ENCODE peak calls at places on chromosomes 12 and 14, in ten cellular contexts. B is MCF 10A; Q is fibroblast of the conjunctiva; W is activated T-cell treated with anti-CD3 and anti-CD28 coated beads, Interleukin-2, amount 50 U/mL, for 24 hours; N is T-cell; R is anterior cingulate cortex; Z is KG1; T is activated gamma-delta T cell treated with Interleukin-2 at 50 U/mL for 16 hours; C is PC-3; J is OCI-LY7. V is an unnamed sample.

GRCh38 chr12:31736472-31736871 is 7.7 kb upstream of the AMN1 start:
- DNase-seq in C (peak; percentile 60), R (peak; percentile 3), Q (no peak), W (peak; percentile 52), T (peak; percentile 47), Z (no peak), J (no peak), B (no peak), N (peak; percentile 47), V (no peak)

GRCh38 chr12:42396473-42397259 is 70.7 kb downstream of the PPHLN1 start:
- DNase-seq in J (peak; percentile 36), W (no peak), Z (no peak), N (no peak), R (no peak), T (no peak), B (no peak), Q (no peak), C (no peak), V (no peak)

GRCh38 chr14:23175823-23176222 is 7.6 kb downstream of the SLC7A8 start:
- DNase-seq in N (no peak), B (peak; percentile 73), J (no peak), R (no peak), T (no peak), Z (no peak), C (peak; percentile 23), Q (no peak), W (no peak), V (no peak)

GRCh38 chr14:88168498-88169165 is 154.4 kb downstream of the KCNK10 start:
- DNase-seq in Q (no peak), N (peak; percentile 46), T (peak; percentile 49), Z (peak; percentile 26), J (peak; percentile 50), B (peak; percentile 60), R (no peak), C (peak; percentile 61), W (peak; percentile 65), V (peak; percentile 54)

GRCh38 chr14:65193891-65194290 is 91.6 kb upstream of the MAX start:
- DNase-seq in R (no peak), C (no peak), B (no peak), W (no peak), Z (no peak), J (no peak), N (no peak), Q (no peak), T (no peak), V (no peak)

GRCh38 chr14:70653662-70654061 is 11.9 kb downstream of the TTC9 start:
- DNase-seq in W (no peak), N (no peak), Z (no peak), B (no peak), J (no peak), C (no peak), R (no peak), T (no peak), Q (no peak), V (no peak)

GRCh38 chr12:58916891-58917570 is 3.3 kb downstream of the LRIG3 start:
- DNase-seq in B (peak; percentile 64), R (no peak), N (no peak), J (no peak), Z (no peak), C (peak; percentile 17), Q (peak; percentile 83), W (no peak), T (no peak), V (no peak)

GRCh38 chr12:95918194-95918993 is 24.0 kb downstream of the CCDC38 start:
- DNase-seq in Z (no peak), C (peak; percentile 70), B (peak; percentile 67), J (peak; percentile 75), Q (peak; percentile 36), W (peak; percentile 32), R (peak; percentile 0), T (peak; percentile 38), N (peak; percentile 15), V (peak; percentile 85)

GRCh38 chr14:20657216-20658211 is 16.0 kb upstream of the OR6S1 start:
- DNase-seq in Z (no peak), B (peak; percentile 17), N (peak; percentile 28), C (peak; percentile 60), J (no peak), W (no peak), T (peak; percentile 9), Q (peak; percentile 14), R (no peak), V (no peak)

GRCh38 chr14:67977468-67978034 is 158.0 kb downstream of the RAD51B start:
- DNase-seq in R (no peak), Z (no peak), C (no peak), Q (no peak), W (no peak), N (no peak), B (no peak), T (no peak), J (no peak), V (no peak)

GRCh38 chr12:642633-643477 is 20.4 kb downstream of the NINJ2 start:
- DNase-seq in Z (peak; percentile 78), B (peak; percentile 62), C (no peak), J (peak; percentile 87), T (peak; percentile 77), R (peak; percentile 49), W (peak; percentile 83), Q (no peak), N (peak; percentile 78), V (peak; percentile 33)

GRCh38 chr14:76117789-76118188 is 33.9 kb upstream of the GPATCH2L start:
- DNase-seq in C (no peak), J (no peak), R (no peak), Z (no peak), T (no peak), N (no peak), Q (no peak), B (no peak), W (no peak), V (no peak)

GRCh38 chr12:26748741-26749431 is 84.1 kb downstream of the ITPR2 start:
- DNase-seq in T (no peak), Q (peak; percentile 8), R (no peak), N (no peak), Z (no peak), C (peak; percentile 58), W (no peak), B (peak; percentile 41), J (no peak), V (peak; percentile 59)

GRCh38 chr14:103207404-103208072 is 84.3 kb downstream of the TNFAIP2 start:
- DNase-seq in W (no peak), Z (no peak), B (no peak), Q (no peak), R (no peak), T (no peak), N (no peak), C (no peak), J (no peak), V (no peak)

GRCh38 chr14:26594756-26595545 is 2.9 kb downstream of the NOVA1 start:
- DNase-seq in C (no peak), N (no peak), Z (no peak), Q (no peak), W (no peak), T (no peak), R (no peak), J (no peak), B (no peak), V (no peak)

GRCh38 chr14:24093901-24094838 is at the start of gene PCK2:
- DNase-seq in Z (peak; percentile 87), C (peak; percentile 84), W (peak; percentile 91), B (peak; percentile 97), J (peak; percentile 88), T (peak; percentile 69), R (peak; percentile 50), Q (peak; percentile 96), N (peak; percentile 67), V (peak; percentile 92)

GRCh38 chr14:86575141-86575540 is 1045.2 kb downstream of the FLRT2 start:
- DNase-seq in T (no peak), J (no peak), C (no peak), Z (no peak), Q (no peak), R (no peak), N (no peak), B (no peak), W (no peak), V (no peak)

GRCh38 chr14:87443787-87444186 is 549.2 kb downstream of the GALC start:
- DNase-seq in T (no peak), C (no peak), Z (no peak), J (no peak), W (no peak), B (peak; percentile 43), R (no peak), Q (no peak), N (no peak), V (no peak)

GRCh38 chr14:55373784-55374725 is 37.6 kb downstream of the ATG14 start:
- DNase-seq in Q (no peak), Z (no peak), J (peak; percentile 5), N (no peak), B (peak; percentile 38), C (peak; percentile 90), T (peak; percentile 10), R (no peak), W (no peak), V (no peak)

GRCh38 chr12:45975506-45975905 is 14.9 kb downstream of the SCAF11 start:
- DNase-seq in Q (no peak), C (no peak), W (no peak), J (no peak), R (no peak), T (no peak), B (no peak), Z (no peak), N (no peak), V (no peak)

GRCh38 chr12:8461426-8461825 is 5.7 kb downstream of the CLEC6A start:
- DNase-seq in Z (no peak), B (no peak), Q (no peak), N (no peak), J (no peak), W (no peak), C (no peak), T (no peak), R (no peak), V (no peak)

GRCh38 chr12:34398366-34398705 is 376.0 kb downstream of the ALG10 start:
- DNase-seq in J (no peak), C (no peak), T (no peak), Z (no peak), Q (no peak), R (no peak), B (no peak), W (peak; percentile 16), N (no peak), V (no peak)

GRCh38 chr12:117684471-117684870 is 284.3 kb downstream of the KSR2 start:
- DNase-seq in N (no peak), Q (no peak), B (no peak), R (no peak), Z (no peak), C (no peak), W (no peak), J (no peak), T (no peak), V (no peak)

GRCh38 chr14:33412450-33412849 is 473.8 kb downstream of the NPAS3 start:
- DNase-seq in W (no peak), B (no peak), Q (no peak), Z (no peak), N (no peak), J (no peak), T (no peak), C (peak; percentile 95), R (no peak), V (no peak)

GRCh38 chr12:19304149-19304780 is 135.0 kb upstream of the AEBP2 start:
- DNase-seq in R (no peak), Q (no peak), C (no peak), N (no peak), B (no peak), J (no peak), W (no peak), Z (no peak), T (no peak), V (no peak)

GRCh38 chr14:101589486-101590015 is 28.3 kb downstream of the DIO3 start:
- DNase-seq in T (no peak), N (no peak), C (no peak), B (no peak), Z (no peak), W (no peak), R (no peak), J (no peak), Q (no peak), V (no peak)

GRCh38 chr12:123075591-123076171 is 75.2 kb downstream of the PITPNM2 start:
- DNase-seq in B (no peak), R (no peak), N (peak; percentile 53), T (peak; percentile 68), Z (no peak), J (peak; percentile 63), C (peak; percentile 71), W (peak; percentile 84), Q (no peak), V (no peak)

GRCh38 chr14:96584199-96584906 is 82.2 kb downstream of the PAPOLA start:
- DNase-seq in R (peak; percentile 3), C (peak; percentile 73), Z (no peak), N (no peak), Q (no peak), T (no peak), B (peak; percentile 61), J (peak; percentile 52), W (peak; percentile 39), V (no peak)

V was measured in Kasumi-1.